ENCODE peak calls at places on chromosomes 6 and 20, in ten cellular contexts. P is hippocampal formation; M is RPMI7951; W is HS-27A; H is Caki2; T is A549; L is activated CD4-positive, alpha-beta T cell treated with anti-CD3 and anti-CD28 coated beads, Interleukin-2, amount 50 U/mL, for 4 hours; D is spleen; Y is NCI-H1105; C is activated CD8-positive, alpha-beta memory T cell treated with anti-CD3 and anti-CD28 coated beads, Interleukin-2, amount 50 U/mL, for 4 hours. X is an unnamed sample.

GRCh38 chr6:118659513-118660217 is 8.3 kb upstream of the CEP85L start:
- DNase-seq in W (no peak), H (no peak), D (no peak), M (no peak), L (no peak), T (no peak), C (no peak), P (no peak), Y (no peak), X (no peak)

GRCh38 chr6:168192195-168192900 is 113.3 kb upstream of the FRMD1 start:
- DNase-seq in H (no peak), T (no peak), P (no peak), Y (peak), C (no peak), W (no peak), M (no peak), D (no peak), L (no peak), X (no peak)

GRCh38 chr6:165962361-165962760 is 205.3 kb downstream of the TBXT start:
- DNase-seq in C (no peak), W (no peak), H (no peak), T (no peak), M (no peak), Y (no peak), P (no peak), L (no peak), D (no peak), X (no peak)

GRCh38 chr6:158232445-158233213 is 64.5 kb downstream of the GTF2H5 start:
- DNase-seq in H (peak), W (peak), Y (peak), T (peak), P (peak), C (peak), L (peak), M (peak), D (peak), X (no peak)

GRCh38 chr6:21064716-21065340 is 528.7 kb upstream of the SOX4 start:
- DNase-seq in P (no peak), Y (no peak), H (no peak), D (no peak), T (no peak), L (no peak), C (no peak), M (peak), W (no peak), X (no peak)

GRCh38 chr6:39881851-39882566 is 52.3 kb downstream of the MOCS1 start:
- DNase-seq in T (no peak), H (no peak), D (no peak), L (no peak), W (peak), C (no peak), Y (no peak), M (peak), P (peak), X (no peak)

GRCh38 chr6:12605888-12606345 is 110.7 kb upstream of the PHACTR1 start:
- DNase-seq in D (no peak), M (peak), P (peak), H (peak), C (no peak), W (peak), T (peak), L (peak), Y (peak), X (no peak)

GRCh38 chr20:31721408-31722332 is 998 bp downstream of the BCL2L1 start:
- DNase-seq in T (no peak), L (no peak), D (peak), M (no peak), C (peak), W (no peak), Y (no peak), H (no peak), P (no peak), X (no peak)

GRCh38 chr6:18904681-18905080 is 517.5 kb downstream of the RNF144B start:
- DNase-seq in H (no peak), L (no peak), P (no peak), C (no peak), Y (no peak), D (no peak), T (no peak), M (no peak), W (no peak), X (no peak)

GRCh38 chr6:166751051-166751595 is 124.1 kb upstream of the RPS6KA2 start:
- DNase-seq in H (no peak), P (no peak), C (peak), Y (no peak), M (no peak), L (no peak), T (no peak), D (peak), W (no peak), X (no peak)

X was measured in epithelial cell of proximal tubule.